ENCODE peak calls at places on chromosomes 16 and 17, in eight cellular contexts. K, N, I, G, E, Q, P and S are unnamed samples.
A peak's percentile ranks its signal among the peaks of the same experiment; 100 is the strongest.

GRCh38 chr17:27217631-27218030 is 76.3 kb upstream of the WSB1 start:
- DNase-seq in K (no peak), N (no peak), I (no peak), G (no peak), E (no peak), Q (no peak), P (no peak), S (no peak)

GRCh38 chr17:14772776-14773175 is 471.9 kb downstream of the HS3ST3B1 start:
- DNase-seq in K (no peak), N (no peak), I (no peak), G (no peak), E (no peak), Q (no peak), P (no peak), S (no peak)

GRCh38 chr17:81489986-81490598 is 22.5 kb downstream of the ACTG1 start:
- DNase-seq in K (no peak), N (no peak), I (no peak), G (no peak), E (no peak), Q (no peak), P (no peak), S (no peak)

GRCh38 chr16:72291121-72291520 is 119.2 kb upstream of the PMFBP1 start:
- DNase-seq in K (no peak), N (no peak), I (no peak), G (no peak), E (no peak), Q (peak; percentile 46), P (no peak), S (no peak)

GRCh38 chr17:32907583-32907982 is 20.4 kb upstream of the TMEM98 start:
- DNase-seq in K (no peak), N (no peak), I (no peak), G (no peak), E (no peak), Q (no peak), P (no peak), S (no peak)

GRCh38 chr16:87160752-87161337 is 156.3 kb downstream of the C16orf95 start:
- DNase-seq in K (no peak), N (no peak), I (no peak), G (peak; percentile 7), E (no peak), Q (no peak), P (no peak), S (no peak)

GRCh38 chr16:27221576-27222498 is 18.5 kb downstream of the KDM8 start:
- DNase-seq in K (no peak), N (no peak), I (no peak), G (no peak), E (no peak), Q (no peak), P (no peak), S (peak; percentile 27)

GRCh38 chr16:55647798-55648197 is 8.0 kb upstream of the SLC6A2 start:
- DNase-seq in K (no peak), N (no peak), I (no peak), G (no peak), E (no peak), Q (no peak), P (no peak), S (no peak)

GRCh38 chr17:78441271-78441986 is 63.0 kb downstream of the PGS1 start:
- DNase-seq in K (no peak), N (no peak), I (no peak), G (no peak), E (no peak), Q (no peak), P (no peak), S (no peak)

GRCh38 chr17:27443491-27443890 is 12.8 kb upstream of the KSR1 start:
- DNase-seq in K (no peak), N (no peak), I (no peak), G (no peak), E (no peak), Q (no peak), P (no peak), S (no peak)

GRCh38 chr17:78255029-78255656 is 23.7 kb downstream of the TMEM235 start:
- DNase-seq in K (no peak), N (no peak), I (no peak), G (no peak), E (no peak), Q (no peak), P (no peak), S (no peak)

GRCh38 chr16:86680661-86681439 is 102.5 kb downstream of the FOXL1 start:
- DNase-seq in K (no peak), N (no peak), I (no peak), G (no peak), E (no peak), Q (no peak), P (no peak), S (no peak)

GRCh38 chr17:36901506-36901905 is 35.8 kb upstream of the LHX1 start:
- DNase-seq in K (peak; percentile 55), N (peak; percentile 39), I (no peak), G (no peak), E (no peak), Q (no peak), P (no peak), S (no peak)

GRCh38 chr17:21674242-21674731 is 18.0 kb upstream of the KCNJ18 start:
- DNase-seq in K (no peak), N (no peak), I (no peak), G (no peak), E (no peak), Q (no peak), P (no peak), S (no peak)

GRCh38 chr17:30605027-30605426 is 127.8 kb downstream of the GOSR1 start:
- DNase-seq in K (no peak), N (no peak), I (no peak), G (no peak), E (no peak), Q (no peak), P (no peak), S (no peak)

GRCh38 chr16:58054289-58054688 is 28.7 kb downstream of the MMP15 start:
- DNase-seq in K (no peak), N (no peak), I (no peak), G (no peak), E (no peak), Q (no peak), P (no peak), S (no peak)

GRCh38 chr17:77375108-77375507 is 234.3 kb downstream of the SEC14L1 start:
- DNase-seq in K (no peak), N (no peak), I (no peak), G (peak; percentile 42), E (no peak), Q (no peak), P (no peak), S (no peak)

GRCh38 chr17:34578656-34579016 is 746 bp upstream of the TMEM132E start:
- DNase-seq in K (no peak), N (no peak), I (no peak), G (no peak), E (no peak), Q (no peak), P (no peak), S (no peak)

GRCh38 chr16:71840052-71840451 is 5.7 kb upstream of the ATXN1L start:
- DNase-seq in K (no peak), N (no peak), I (no peak), G (no peak), E (no peak), Q (peak; percentile 18), P (no peak), S (no peak)

GRCh38 chr16:69435977-69436729 is 11.7 kb downstream of the CYB5B start:
- DNase-seq in K (no peak), N (no peak), I (no peak), G (no peak), E (no peak), Q (no peak), P (no peak), S (no peak)

GRCh38 chr17:79213305-79213704 is 138.7 kb downstream of the ENGASE start:
- DNase-seq in K (no peak), N (peak; percentile 49), I (no peak), G (no peak), E (no peak), Q (no peak), P (no peak), S (no peak)

GRCh38 chr16:52086901-52087300 is 460.0 kb downstream of the TOX3 start:
- DNase-seq in K (no peak), N (no peak), I (no peak), G (no peak), E (no peak), Q (no peak), P (no peak), S (no peak)

GRCh38 chr17:75827291-75828050 is 16.7 kb downstream of the UNC13D start:
- DNase-seq in K (peak; percentile 57), N (peak; percentile 91), I (no peak), G (peak; percentile 75), E (peak; percentile 87), Q (peak; percentile 30), P (peak; percentile 66), S (no peak)

GRCh38 chr17:48644910-48645557 is 18.9 kb upstream of the HOXB9 start:
- DNase-seq in K (no peak), N (no peak), I (no peak), G (no peak), E (no peak), Q (no peak), P (no peak), S (no peak)

GRCh38 chr16:15911198-15911597 is 22.8 kb upstream of the CEP20 start:
- DNase-seq in K (no peak), N (no peak), I (no peak), G (no peak), E (no peak), Q (no peak), P (no peak), S (no peak)

GRCh38 chr16:346587-346986 is 5.9 kb downstream of the AXIN1 start:
- DNase-seq in K (no peak), N (no peak), I (no peak), G (no peak), E (no peak), Q (no peak), P (no peak), S (no peak)

GRCh38 chr17:79478051-79478461 is 132.8 kb downstream of the RBFOX3 start:
- DNase-seq in K (no peak), N (no peak), I (peak; percentile 35), G (no peak), E (no peak), Q (no peak), P (no peak), S (no peak)

GRCh38 chr16:4654946-4655590 is 30.4 kb downstream of the MGRN1 start:
- DNase-seq in K (no peak), N (no peak), I (no peak), G (no peak), E (no peak), Q (no peak), P (no peak), S (no peak)

GRCh38 chr17:61073799-61074513 is 325.7 kb upstream of the TBX2 start:
- DNase-seq in K (no peak), N (no peak), I (no peak), G (no peak), E (no peak), Q (no peak), P (no peak), S (no peak)

GRCh38 chr16:72927199-72928088 is 120.5 kb downstream of the ZFHX3 start:
- DNase-seq in K (peak; percentile 83), N (no peak), I (no peak), G (no peak), E (no peak), Q (no peak), P (no peak), S (peak; percentile 79)

GRCh38 chr16:19804538-19805323 is 79.9 kb downstream of the GPRC5B start:
- DNase-seq in K (peak; percentile 82), N (peak; percentile 55), I (no peak), G (peak; percentile 33), E (peak; percentile 81), Q (no peak), P (peak; percentile 23), S (no peak)

GRCh38 chr17:79664925-79665738 is 54.3 kb upstream of the RBFOX3 start:
- DNase-seq in K (peak; percentile 53), N (peak; percentile 68), I (no peak), G (no peak), E (peak; percentile 31), Q (peak; percentile 20), P (no peak), S (no peak)

GRCh38 chr17:57819867-57820266 is 30.0 kb downstream of the MRPS23 start:
- DNase-seq in K (no peak), N (no peak), I (no peak), G (no peak), E (no peak), Q (no peak), P (no peak), S (no peak)